ENCODE peak calls at places on chromosome 12, in four cellular contexts. X, D, W and M are unnamed samples. For H3K36me3, the result is how much of the 10 kb centered on the place peaks cover.

GRCh38 chr12:92108651-92109050 is 37.0 kb downstream of the BTG1 start:
- DNase-seq in X (no peak), D (peak), W (peak), M (peak)

GRCh38 chr12:104656383-104656782 is 199.6 kb downstream of the CHST11 start:
- DNase-seq in X (no peak), D (no peak), W (no peak), M (no peak)

GRCh38 chr12:107091989-107092641 is 1.2 kb downstream of the CRY1 start:
- DNase-seq in X (no peak), D (peak), W (no peak), M (no peak)

GRCh38 chr12:10669533-10669932 is 4.3 kb downstream of the STYK1 start:
- DNase-seq in X (no peak), D (no peak), W (no peak), M (no peak)

GRCh38 chr12:45991289-45992249 is 1.2 kb upstream of the SCAF11 start:
- DNase-seq in X (peak), D (peak), W (peak), M (peak)

GRCh38 chr12:91931110-91931509 is 214.5 kb downstream of the BTG1 start:
- DNase-seq in X (no peak), D (no peak), W (peak), M (no peak)

GRCh38 chr12:77122236-77122635 is 56.9 kb upstream of the E2F7 start:
- DNase-seq in X (no peak), D (peak), W (no peak), M (no peak)

GRCh38 chr12:5083955-5084849 is 40.5 kb downstream of the KCNA5 start:
- DNase-seq in X (no peak), D (peak), W (no peak), M (no peak)

GRCh38 chr12:10310926-10311705 is 3.4 kb downstream of the KLRD1 start:
- DNase-seq in X (no peak), D (peak), W (no peak), M (no peak)

GRCh38 chr12:50275545-50275944 is 7.8 kb downstream of the LIMA1 start:
- DNase-seq in X (no peak), D (no peak), W (no peak), M (peak)

GRCh38 chr12:2641761-2642160 is 153.0 kb upstream of the FKBP4 start:
- DNase-seq in X (no peak), D (no peak), W (no peak), M (no peak)

GRCh38 chr12:12807970-12808702 is 5.0 kb upstream of the DDX47 start:
- DNase-seq in X (no peak), D (peak), W (no peak), M (no peak)

GRCh38 chr12:130444081-130444480 is 106.4 kb downstream of the PIWIL1 start:
- DNase-seq in X (no peak), D (no peak), W (no peak), M (no peak)

GRCh38 chr12:120257041-120257821 is 8.3 kb downstream of the PXN start:
- DNase-seq in X (no peak), D (peak), W (no peak), M (no peak)

GRCh38 chr12:68981536-68981935 is 48.6 kb upstream of the CPM start:
- DNase-seq in X (no peak), D (peak), W (no peak), M (no peak)

GRCh38 chr12:15887043-15887817 is 5.0 kb downstream of the STRAP start:
- DNase-seq in X (no peak), D (no peak), W (no peak), M (no peak)

GRCh38 chr12:15886372-15887042 is 4.3 kb downstream of the STRAP start:
- DNase-seq in X (no peak), D (peak), W (no peak), M (no peak)

GRCh38 chr12:15880721-15881120 is 1.5 kb upstream of the STRAP start:
- DNase-seq in X (no peak), D (no peak), W (no peak), M (no peak)

GRCh38 chr12:15882055-15882971 is at the start of gene STRAP:
- DNase-seq in X (peak), D (peak), W (peak), M (peak)

GRCh38 chr12:15883536-15883935 is 1.3 kb downstream of the STRAP start:
- DNase-seq in X (no peak), D (peak), W (no peak), M (no peak)
- H3K36me3 ChIP-seq in X (under half), D (under half), W (under half), M (under half)

DNA sequence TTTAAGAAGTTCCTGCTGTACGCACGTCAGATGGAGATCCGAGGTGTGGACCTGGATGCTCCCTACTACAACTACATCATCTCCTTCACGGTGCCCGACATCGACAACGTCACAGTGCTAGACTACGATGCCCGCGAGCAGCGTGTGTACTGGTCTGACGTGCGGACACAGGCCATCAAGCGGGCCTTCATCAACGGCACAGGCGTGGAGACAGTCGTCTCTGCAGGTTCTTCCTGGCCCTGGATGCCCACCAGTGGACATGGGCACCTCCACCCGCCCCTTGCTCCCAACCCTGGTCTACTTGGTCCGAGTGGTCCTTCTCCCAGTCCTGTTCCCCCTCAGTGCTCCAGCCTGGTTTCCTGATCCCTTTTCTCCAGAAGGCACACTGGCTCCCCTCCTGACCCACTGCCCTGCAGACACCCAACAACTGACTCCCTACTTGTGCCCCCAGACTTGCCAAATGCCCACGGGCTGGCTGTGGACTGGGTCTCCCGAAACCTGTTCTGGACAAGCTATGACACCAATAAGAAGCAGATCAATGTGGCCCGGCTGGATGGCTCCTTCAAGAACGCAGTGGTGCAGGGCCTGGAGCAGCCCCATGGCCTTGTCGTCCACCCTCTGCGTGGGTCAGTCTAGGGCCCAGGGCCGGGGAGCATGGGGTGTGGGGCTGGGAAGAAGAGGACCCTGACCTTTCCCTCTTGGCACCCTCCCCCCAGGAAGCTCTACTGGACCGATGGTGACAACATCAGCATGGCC is 32.1 kb upstream of the LRP1-AS start:
- DNase-seq in X (no peak), D (no peak), W (no peak), M (no peak)
- H3K36me3 ChIP-seq in X (half or more), D (half or more), W (half or more), M (half or more)

GRCh38 chr12:133083345-133083744 is 2.6 kb downstream of the ZNF140 start:
- DNase-seq in X (no peak), D (no peak), W (no peak), M (no peak)
- H3K36me3 ChIP-seq in X (half or more), D (under half), W (half or more), M (under half)

GRCh38 chr12:132152411-132152821 is 8.2 kb downstream of the NOC4L start:
- DNase-seq in X (peak), D (no peak), W (no peak), M (peak)
- H3K36me3 ChIP-seq in X (under half), D (under half), W (under half), M (under half)

GRCh38 chr12:122523280-122523679 is 3.5 kb downstream of the RSRC2 start:
- DNase-seq in X (no peak), D (peak), W (no peak), M (no peak)
- H3K36me3 ChIP-seq in X (under half), D (under half), W (half or more), M (under half)

GRCh38 chr12:3832738-3833137 is 40.5 kb downstream of the PARP11 start:
- DNase-seq in X (no peak), D (no peak), W (no peak), M (no peak)
- H3K36me3 ChIP-seq in X (under half), D (under half), W (under half), M (under half)